ENCODE peak calls at places on chromosomes 4 and X, in four cellular contexts. Q is cardiac fibroblast; M is CD8-positive, alpha-beta T cell; F is lung. J is an unnamed sample.

GRCh38 chrX:105314468-105314867 is 94.0 kb upstream of the TEX13A start:
- DNase-seq in F (no peak), Q (peak), M (no peak), J (no peak)

GRCh38 chrX:46814966-46815365 is 21.9 kb upstream of the RP2 start:
- DNase-seq in Q (no peak), F (no peak), M (no peak), J (no peak)

GRCh38 chr4:2372488-2373030 is 45.9 kb downstream of the ZFYVE28 start:
- DNase-seq in F (no peak), M (no peak), Q (no peak), J (no peak)

GRCh38 chrX:130974323-130974722 is 71.3 kb upstream of the ENOX2 start:
- DNase-seq in Q (no peak), M (no peak), F (no peak), J (no peak)

GRCh38 chr4:78332974-78333373 is 218.6 kb upstream of the ANXA3 start:
- DNase-seq in F (no peak), Q (no peak), M (no peak), J (no peak)

GRCh38 chrX:27309406-27309805 is 153.7 kb downstream of the PPP4R3C start:
- DNase-seq in Q (no peak), F (no peak), M (no peak), J (no peak)

GRCh38 chr4:40811886-40812857 is 62.4 kb downstream of the NSUN7 start:
- DNase-seq in Q (peak), M (no peak), F (no peak), J (no peak)

GRCh38 chrX:17931855-17932254 is 70.8 kb upstream of the RAI2 start:
- DNase-seq in F (no peak), M (no peak), Q (no peak), J (no peak)

GRCh38 chr4:36280555-36280954 is 861 bp upstream of the DTHD1 start:
- DNase-seq in Q (no peak), M (no peak), F (peak), J (no peak)

GRCh38 chr4:83207497-83208105 is 77.0 kb downstream of the COQ2 start:
- DNase-seq in Q (peak), M (no peak), F (no peak), J (no peak)

GRCh38 chr4:149999485-150000074 is 78.7 kb upstream of the DCLK2 start:
- DNase-seq in Q (peak), F (no peak), M (no peak), J (no peak)

GRCh38 chr4:169005453-169006099 is 4.5 kb downstream of the CBR4 start:
- DNase-seq in F (no peak), Q (peak), M (no peak), J (no peak)

GRCh38 chr4:4555916-4556315 is 14.1 kb upstream of the STX18 start:
- DNase-seq in F (no peak), Q (peak), M (no peak), J (no peak)

J was measured in right atrium auricular region.